ENCODE peak calls at places on chromosomes 1 and 21, in five cellular contexts. V, M, R, G and D are unnamed samples. For H3K9me3, the result is how much of the 10 kb centered on the place peaks cover.

GRCh38 chr1:32464191-32464715 is 619 bp upstream of the ZBTB8B start:
- DNase-seq in V (peak), M (peak), R (no peak), G (no peak), D (no peak)

GRCh38 chr1:86704972-86705632 is 726 bp downstream of the SH3GLB1 start:
- DNase-seq in V (peak), M (peak), R (peak), G (no peak), D (peak)

GRCh38 chr1:29196863-29197589 is 15.3 kb upstream of the SRSF4 start:
- DNase-seq in V (no peak), M (peak), R (no peak), G (peak), D (no peak)

GRCh38 chr1:84842748-84843231 is 50.2 kb downstream of the LPAR3 start:
- DNase-seq in V (no peak), M (no peak), R (peak), G (no peak), D (no peak)

GRCh38 chr1:8870605-8871538 is 7.6 kb downstream of the ENO1 start:
- DNase-seq in V (no peak), M (no peak), R (no peak), G (no peak), D (no peak)

GRCh38 chr1:15425521-15425920 is 12.7 kb upstream of the CTRC start:
- DNase-seq in V (no peak), M (no peak), R (no peak), G (no peak), D (no peak)

GRCh38 chr1:6587261-6588005 is 7.6 kb downstream of the ZBTB48 start:
- DNase-seq in V (peak), M (no peak), R (no peak), G (no peak), D (peak)

GRCh38 chr21:45302082-45303061 is 14.7 kb upstream of the POFUT2 start:
- DNase-seq in V (peak), M (no peak), R (peak), G (no peak), D (no peak)

GRCh38 chr1:247100676-247101279 is 3.4 kb downstream of the ZNF669 start:
- DNase-seq in V (no peak), M (no peak), R (no peak), G (no peak), D (no peak)
- H3K9me3 ChIP-seq in V (under half), M (under half), R (under half), G (under half), D (under half)

GRCh38 chr1:93665015-93665414 is 16.6 kb downstream of the BCAR3 start:
- DNase-seq in V (no peak), M (no peak), R (no peak), G (no peak), D (peak)
- H3K27ac ChIP-seq in V (no peak), M (peak), R (no peak), G (peak), D (peak)

DNA sequence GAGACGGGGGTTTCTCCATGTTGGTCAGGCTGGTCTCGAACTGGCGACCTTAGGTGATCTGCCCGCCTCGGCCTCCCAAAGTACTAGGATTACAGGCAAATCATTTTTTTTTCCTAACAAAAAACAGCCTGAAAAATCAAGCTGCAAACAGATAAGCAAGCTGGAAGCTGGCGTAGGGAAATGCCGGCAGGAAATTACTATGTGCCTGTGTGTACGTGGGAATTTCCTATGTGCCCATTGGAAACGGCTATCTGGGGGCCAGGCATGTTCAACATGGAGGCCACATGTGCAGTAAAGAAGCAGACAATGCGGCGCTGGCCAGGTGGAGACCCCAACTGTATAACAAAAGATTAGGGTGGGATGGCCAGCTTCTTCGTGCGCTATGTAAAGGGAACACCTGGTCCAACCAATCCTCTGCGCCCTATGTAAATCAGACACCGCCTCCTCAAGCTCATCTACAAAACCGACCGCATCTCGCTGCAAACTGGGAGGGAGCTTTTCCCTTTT is 9.1 kb upstream of the AADACL4 start:
- DNase-seq in V (no peak), M (no peak), R (no peak), G (no peak), D (no peak)
- H3K9me3 ChIP-seq in V (under half), M (under half), R (under half), G (under half), D (under half)

DNA sequence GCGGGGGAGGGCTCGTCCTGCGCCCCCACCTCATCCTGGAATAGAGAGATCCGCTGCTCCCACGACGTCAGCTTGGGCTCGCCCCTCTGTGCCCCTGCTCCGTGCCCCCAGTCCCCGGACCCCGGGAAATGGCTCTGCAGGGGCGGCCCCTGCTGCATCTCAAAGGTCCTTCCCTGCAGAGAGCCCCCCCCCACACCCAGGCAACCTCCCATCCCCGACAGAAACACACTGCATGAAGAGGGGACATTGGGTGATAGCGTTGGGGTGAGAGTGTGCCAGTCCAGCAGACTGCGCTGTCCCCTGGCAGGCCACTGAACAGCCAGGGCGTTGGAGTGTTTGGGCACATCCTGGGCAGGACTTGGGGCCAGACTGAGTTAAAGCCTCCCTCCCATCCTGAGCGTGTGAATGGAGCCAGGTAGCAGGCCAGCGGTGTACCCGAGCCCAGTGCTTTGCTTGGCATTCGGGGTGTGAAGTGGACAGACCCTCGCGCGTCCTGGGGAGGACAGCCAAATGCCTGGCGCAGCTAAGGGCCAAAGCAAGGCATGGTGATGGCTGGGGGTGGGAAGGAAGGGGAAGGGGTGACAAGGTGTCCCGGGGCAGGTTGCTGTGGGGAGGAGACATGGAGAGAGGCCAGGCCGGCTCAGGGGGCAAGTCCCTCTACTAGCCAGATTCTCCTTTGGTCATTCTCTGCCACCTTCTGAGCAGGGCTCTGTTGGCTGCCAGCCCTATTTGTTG is 633 bp upstream of the ETNK2 start:
- DNase-seq in V (no peak), M (no peak), R (no peak), G (no peak), D (no peak)
- H3K27ac ChIP-seq in V (peak), M (peak), R (no peak), G (no peak), D (peak)

GRCh38 chr1:82830695-82831380 is 1030.1 kb downstream of the ADGRL2 start:
- DNase-seq in V (no peak), M (no peak), R (no peak), G (no peak), D (no peak)
- H3K9me3 ChIP-seq in V (under half), M (under half), R (under half), G (under half), D (under half)

GRCh38 chr1:57881696-57882095 is 457.8 kb upstream of the DAB1 start:
- DNase-seq in V (no peak), M (no peak), R (no peak), G (no peak), D (no peak)
- H3K27ac ChIP-seq in V (no peak), M (no peak), R (no peak), G (no peak), D (no peak)

DNA sequence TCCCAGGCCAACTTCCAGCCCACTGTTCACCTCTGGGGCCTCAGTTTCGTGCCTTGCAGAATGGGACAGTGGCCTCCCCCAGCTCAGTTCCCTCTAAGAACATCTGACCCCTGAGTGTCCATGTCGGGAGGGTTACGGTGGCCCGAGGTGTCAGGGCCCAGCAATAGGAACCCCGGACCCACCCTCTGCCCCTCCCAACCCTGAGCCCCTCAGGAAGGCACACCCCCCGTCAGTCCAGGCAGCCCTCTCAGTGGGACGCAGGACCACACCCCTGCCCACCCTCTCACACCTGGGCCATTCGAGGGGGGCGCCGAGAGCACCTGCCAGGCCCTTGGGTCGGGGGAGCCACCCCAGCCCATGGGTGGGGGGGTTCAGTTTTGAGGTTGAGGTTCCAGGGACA is 447 bp downstream of the TTC34 start:
- DNase-seq in V (no peak), M (no peak), R (no peak), G (no peak), D (no peak)
- H3K9me3 ChIP-seq in V (under half), M (half or more), R (under half), G (half or more), D (under half)

GRCh38 chr1:174825127-174825526 is 174.6 kb upstream of the CACYBP start:
- DNase-seq in V (no peak), M (no peak), R (no peak), G (no peak), D (no peak)
- H3K27ac ChIP-seq in V (no peak), M (no peak), R (no peak), G (no peak), D (no peak)